ENCODE peak calls at places on chromosomes 3 and 15, in six cellular contexts. One of them, this sample, is unnamed.

GRCh38 chr15:87604857-87605446 is 651.6 kb downstream of the NTRK3 start:
- DNase-seq in HFFc6: no peak
- DNase-seq in CD8-positive, alpha-beta T cell: no peak
- DNase-seq in AG04450: no peak
- DNase-seq in RCC 7860: no peak
- DNase-seq in activated CD8-positive, alpha-beta T cell treated with anti-CD3 and anti-CD28 coated beads, Interleukin-2, amount 10 ng/mL, durations not matched to agents 7 days and 5 days: peak; percentile 34
- DNase-seq in this sample: peak; percentile 54

GRCh38 chr3:123021986-123022510 is 5.5 kb downstream of the SEMA5B start:
- DNase-seq in HFFc6: no peak
- DNase-seq in CD8-positive, alpha-beta T cell: no peak
- DNase-seq in activated CD8-positive, alpha-beta T cell treated with anti-CD3 and anti-CD28 coated beads, Interleukin-2, amount 10 ng/mL, durations not matched to agents 7 days and 5 days: no peak
- DNase-seq in RCC 7860: no peak
- DNase-seq in AG04450: no peak
- DNase-seq in this sample: peak; percentile 86

GRCh38 chr3:99023590-99024192 is 122.2 kb upstream of the DCBLD2 start:
- DNase-seq in activated CD8-positive, alpha-beta T cell treated with anti-CD3 and anti-CD28 coated beads, Interleukin-2, amount 10 ng/mL, durations not matched to agents 7 days and 5 days: no peak
- DNase-seq in RCC 7860: peak; percentile 28
- DNase-seq in AG04450: peak; percentile 27
- DNase-seq in HFFc6: peak; percentile 29
- DNase-seq in CD8-positive, alpha-beta T cell: no peak
- DNase-seq in this sample: peak; percentile 53

GRCh38 chr3:69119681-69120080 is 2.7 kb downstream of the LMOD3 start:
- DNase-seq in CD8-positive, alpha-beta T cell: no peak
- DNase-seq in RCC 7860: no peak
- DNase-seq in HFFc6: no peak
- DNase-seq in activated CD8-positive, alpha-beta T cell treated with anti-CD3 and anti-CD28 coated beads, Interleukin-2, amount 10 ng/mL, durations not matched to agents 7 days and 5 days: no peak
- DNase-seq in AG04450: no peak
- DNase-seq in this sample: no peak

GRCh38 chr15:34109775-34110663 is 8.1 kb downstream of the PGBD4 start:
- DNase-seq in CD8-positive, alpha-beta T cell: no peak
- DNase-seq in AG04450: peak; percentile 16
- DNase-seq in HFFc6: peak; percentile 43
- DNase-seq in activated CD8-positive, alpha-beta T cell treated with anti-CD3 and anti-CD28 coated beads, Interleukin-2, amount 10 ng/mL, durations not matched to agents 7 days and 5 days: no peak
- DNase-seq in RCC 7860: peak; percentile 29
- DNase-seq in this sample: peak; percentile 60

GRCh38 chr3:120284702-120285507 is at the start of gene GPR156:
- DNase-seq in AG04450: no peak
- DNase-seq in RCC 7860: no peak
- DNase-seq in CD8-positive, alpha-beta T cell: no peak
- DNase-seq in HFFc6: no peak
- DNase-seq in activated CD8-positive, alpha-beta T cell treated with anti-CD3 and anti-CD28 coated beads, Interleukin-2, amount 10 ng/mL, durations not matched to agents 7 days and 5 days: no peak
- DNase-seq in this sample: peak; percentile 73

GRCh38 chr3:153252963-153253362 is 90.9 kb downstream of the RAP2B start:
- DNase-seq in activated CD8-positive, alpha-beta T cell treated with anti-CD3 and anti-CD28 coated beads, Interleukin-2, amount 10 ng/mL, durations not matched to agents 7 days and 5 days: no peak
- DNase-seq in AG04450: no peak
- DNase-seq in RCC 7860: no peak
- DNase-seq in CD8-positive, alpha-beta T cell: no peak
- DNase-seq in HFFc6: peak; percentile 48
- DNase-seq in this sample: no peak

GRCh38 chr3:132242790-132243189 is 74.4 kb upstream of the ACP3 start:
- DNase-seq in activated CD8-positive, alpha-beta T cell treated with anti-CD3 and anti-CD28 coated beads, Interleukin-2, amount 10 ng/mL, durations not matched to agents 7 days and 5 days: no peak
- DNase-seq in HFFc6: no peak
- DNase-seq in RCC 7860: no peak
- DNase-seq in AG04450: no peak
- DNase-seq in CD8-positive, alpha-beta T cell: no peak
- DNase-seq in this sample: no peak

GRCh38 chr3:47890832-47891620 is 88.1 kb downstream of the DHX30 start:
- DNase-seq in AG04450: no peak
- DNase-seq in HFFc6: no peak
- DNase-seq in CD8-positive, alpha-beta T cell: no peak
- DNase-seq in activated CD8-positive, alpha-beta T cell treated with anti-CD3 and anti-CD28 coated beads, Interleukin-2, amount 10 ng/mL, durations not matched to agents 7 days and 5 days: no peak
- DNase-seq in RCC 7860: no peak
- DNase-seq in this sample: peak; percentile 64

GRCh38 chr3:36837089-36837488 is 72.7 kb upstream of the DCLK3 start:
- DNase-seq in CD8-positive, alpha-beta T cell: no peak
- DNase-seq in activated CD8-positive, alpha-beta T cell treated with anti-CD3 and anti-CD28 coated beads, Interleukin-2, amount 10 ng/mL, durations not matched to agents 7 days and 5 days: no peak
- DNase-seq in RCC 7860: no peak
- DNase-seq in AG04450: no peak
- DNase-seq in HFFc6: no peak
- DNase-seq in this sample: no peak

GRCh38 chr3:40398346-40398745 is 11.4 kb downstream of the ENTPD3 start:
- DNase-seq in CD8-positive, alpha-beta T cell: no peak
- DNase-seq in AG04450: no peak
- DNase-seq in HFFc6: no peak
- DNase-seq in activated CD8-positive, alpha-beta T cell treated with anti-CD3 and anti-CD28 coated beads, Interleukin-2, amount 10 ng/mL, durations not matched to agents 7 days and 5 days: no peak
- DNase-seq in RCC 7860: no peak
- DNase-seq in this sample: peak; percentile 30

GRCh38 chr15:40105517-40106202 is 3.0 kb downstream of the BMF start:
- DNase-seq in HFFc6: no peak
- DNase-seq in RCC 7860: no peak
- DNase-seq in AG04450: no peak
- DNase-seq in activated CD8-positive, alpha-beta T cell treated with anti-CD3 and anti-CD28 coated beads, Interleukin-2, amount 10 ng/mL, durations not matched to agents 7 days and 5 days: no peak
- DNase-seq in CD8-positive, alpha-beta T cell: no peak
- DNase-seq in this sample: no peak

GRCh38 chr15:40664909-40665308 is 30.1 kb upstream of the RAD51 start:
- DNase-seq in HFFc6: no peak
- DNase-seq in CD8-positive, alpha-beta T cell: no peak
- DNase-seq in AG04450: no peak
- DNase-seq in activated CD8-positive, alpha-beta T cell treated with anti-CD3 and anti-CD28 coated beads, Interleukin-2, amount 10 ng/mL, durations not matched to agents 7 days and 5 days: no peak
- DNase-seq in RCC 7860: no peak
- DNase-seq in this sample: no peak